ENCODE peak calls at places on chromosome 16, in ten cellular contexts. Z is tibial nerve; V is NCI-H460; W is stimulated activated CD4-positive, alpha-beta T cell treated with anti-CD3 and anti-CD28 coated beads, Interleukin-15, amount 100 ng/mL, for 1 hour; O is activated CD4-positive, alpha-beta T cell treated with anti-CD3 and anti-CD28 coated beads for 48 hours; K is Daoy; Q is PC-3; P is non-pigmented ciliary epithelial cell; Y is colonic mucosa; H is activated naive CD8-positive, alpha-beta T cell treated with anti-CD3 and anti-CD28 coated beads for 36 hours. G is an unnamed sample.

GRCh38 chr16:58026705-58027340 is 1.3 kb downstream of the MMP15 start:
- DNase-seq in Z (no peak), V (no peak), W (no peak), O (no peak), K (no peak), Q (no peak), P (no peak), Y (peak; percentile 44), H (no peak), G (no peak)

GRCh38 chr16:81601008-81601428 is 156.4 kb downstream of the CMIP start:
- DNase-seq in Z (no peak), V (no peak), W (no peak), O (no peak), K (peak; percentile 52), Q (peak; percentile 60), P (no peak), Y (no peak), H (no peak), G (no peak)

GRCh38 chr16:19863990-19864389 is 20.7 kb downstream of the GPRC5B start:
- DNase-seq in Z (no peak), V (no peak), W (no peak), O (no peak), K (no peak), Q (no peak), P (no peak), Y (no peak), H (no peak), G (no peak)

GRCh38 chr16:27398894-27399853 is 2.8 kb upstream of the IL21R start:
- DNase-seq in Z (no peak), V (no peak), W (no peak), O (no peak), K (no peak), Q (no peak), P (no peak), Y (no peak), H (no peak), G (no peak)

GRCh38 chr16:29729116-29729521 is 16.7 kb downstream of the C16orf54 start:
- DNase-seq in Z (no peak), V (peak; percentile 55), W (no peak), O (no peak), K (peak; percentile 29), Q (peak; percentile 50), P (peak; percentile 4), Y (no peak), H (no peak), G (no peak)

GRCh38 chr16:79159650-79160049 is 440.9 kb downstream of the MAF start:
- DNase-seq in Z (no peak), V (no peak), W (no peak), O (no peak), K (no peak), Q (no peak), P (no peak), Y (no peak), H (no peak), G (no peak)

GRCh38 chr16:66699898-66700297 is 3.4 kb upstream of the CMTM4 start:
- DNase-seq in Z (no peak), V (no peak), W (no peak), O (no peak), K (no peak), Q (no peak), P (no peak), Y (no peak), H (no peak), G (no peak)

GRCh38 chr16:66927012-66927436 is 1.7 kb upstream of the RRAD start:
- DNase-seq in Z (no peak), V (no peak), W (no peak), O (no peak), K (peak; percentile 95), Q (peak; percentile 39), P (peak; percentile 72), Y (no peak), H (no peak), G (no peak)

GRCh38 chr16:83849434-83849833 is 41.7 kb downstream of the HSBP1 start:
- DNase-seq in Z (no peak), V (no peak), W (no peak), O (no peak), K (no peak), Q (no peak), P (no peak), Y (no peak), H (no peak), G (no peak)

GRCh38 chr16:89564476-89565255 is 4.2 kb downstream of the RPL13 start:
- DNase-seq in Z (no peak), V (no peak), W (peak; percentile 21), O (peak; percentile 45), K (peak; percentile 33), Q (no peak), P (no peak), Y (peak; percentile 45), H (no peak), G (no peak)

GRCh38 chr16:57194512-57194911 is 8.4 kb downstream of the RSPRY1 start:
- DNase-seq in Z (no peak), V (peak; percentile 90), W (no peak), O (no peak), K (peak; percentile 82), Q (peak; percentile 90), P (peak; percentile 87), Y (no peak), H (no peak), G (no peak)

GRCh38 chr16:12942861-12943260 is 41.5 kb downstream of the SHISA9 start:
- DNase-seq in Z (no peak), V (no peak), W (no peak), O (no peak), K (no peak), Q (no peak), P (no peak), Y (no peak), H (no peak), G (no peak)

G was measured in esophagus squamous epithelium.